ENCODE peak calls at places on chromosomes 1 and 21, in ten cellular contexts. A, E, C, P, T, S, L, V, X and Y are unnamed samples.

GRCh38 chr1:28365864-28366263 is 3.7 kb upstream of the PHACTR4 start:
- DNase-seq in C (no peak), L (no peak), V (no peak), S (no peak), E (no peak), X (no peak), P (no peak), T (no peak), A (no peak), Y (no peak)

GRCh38 chr1:3743826-3744225 is 8.4 kb upstream of the CCDC27 start:
- DNase-seq in X (no peak), C (no peak), T (no peak), L (no peak), S (no peak), P (no peak), A (no peak), E (no peak), V (no peak), Y (no peak)

GRCh38 chr1:64487061-64487460 is 17.1 kb downstream of the CACHD1 start:
- DNase-seq in E (no peak), S (no peak), P (no peak), L (no peak), V (no peak), X (no peak), T (no peak), C (no peak), A (no peak), Y (no peak)

GRCh38 chr21:17476006-17476405 is 36.8 kb upstream of the CXADR start:
- DNase-seq in A (no peak), E (no peak), L (no peak), P (no peak), T (no peak), X (peak), S (no peak), V (no peak), C (no peak), Y (no peak)

GRCh38 chr1:115507256-115507589 is 134.5 kb upstream of the VANGL1 start:
- DNase-seq in E (peak), T (peak), X (no peak), V (no peak), C (no peak), A (no peak), P (no peak), S (peak), L (no peak), Y (no peak)

GRCh38 chr1:117093870-117094621 is 27.5 kb downstream of the TRIM45 start:
- DNase-seq in X (no peak), V (peak), S (peak), E (peak), A (peak), P (peak), C (no peak), T (peak), L (no peak), Y (no peak)

GRCh38 chr1:44339731-44340130 is 15.3 kb downstream of the ERI3 start:
- DNase-seq in A (no peak), E (no peak), T (no peak), S (no peak), V (no peak), C (no peak), L (no peak), P (no peak), X (no peak), Y (no peak)

GRCh38 chr1:35030338-35031102 is 1.2 kb downstream of the ZMYM6 start:
- DNase-seq in L (no peak), C (no peak), E (no peak), V (no peak), S (no peak), P (no peak), T (no peak), A (no peak), X (no peak), Y (no peak)

GRCh38 chr1:87252406-87252805 is 76.3 kb upstream of the LMO4 start:
- DNase-seq in T (no peak), A (no peak), V (no peak), E (peak), P (no peak), C (no peak), L (no peak), S (peak), X (no peak), Y (no peak)

GRCh38 chr21:14527690-14528652 is 18.1 kb downstream of the SAMSN1 start:
- DNase-seq in X (no peak), A (no peak), E (no peak), P (no peak), S (peak), L (no peak), T (no peak), C (no peak), V (no peak), Y (no peak)

GRCh38 chr1:212455406-212456165 is 22.9 kb downstream of the NENF start:
- DNase-seq in T (peak), P (peak), V (peak), A (peak), C (peak), E (peak), X (peak), S (peak), L (peak), Y (peak)

GRCh38 chr1:101284021-101284420 is 47.2 kb downstream of the S1PR1 start:
- DNase-seq in P (peak), T (no peak), L (no peak), C (no peak), X (no peak), A (peak), E (no peak), V (peak), S (no peak), Y (peak)

GRCh38 chr1:113608371-113608770 is 150.9 kb downstream of the PHTF1 start:
- DNase-seq in S (no peak), A (no peak), C (no peak), P (no peak), X (no peak), T (no peak), V (no peak), L (no peak), E (no peak), Y (no peak)